ENCODE peak calls at places on chromosomes 6 and 20, in nine cellular contexts. H is CD8-positive, alpha-beta memory T cell; Q is uterus; F is Panc1; I is lower lobe of right lung; G is cardiac muscle cell; J is left lung; C is ovary; B is PC-3. T is an unnamed sample.

GRCh38 chr20:59402697-59403096 is 102.3 kb downstream of the EDN3 start:
- DNase-seq in H (no peak), Q (no peak), F (no peak), I (no peak), G (no peak), J (no peak), C (no peak), B (peak; percentile 20), T (no peak)

GRCh38 chr20:6044102-6044501 is 9.8 kb downstream of the LRRN4 start:
- DNase-seq in H (no peak), Q (no peak), F (no peak), I (no peak), G (no peak), J (no peak), C (no peak), B (no peak), T (no peak)

GRCh38 chr6:17258763-17259162 is 22.4 kb upstream of the RBM24 start:
- DNase-seq in H (no peak), Q (no peak), F (no peak), I (no peak), G (peak; percentile 44), J (no peak), C (no peak), B (no peak), T (no peak)

GRCh38 chr20:45892828-45893500 is 1.8 kb downstream of the CTSA start:
- DNase-seq in H (peak; percentile 37), Q (no peak), F (no peak), I (no peak), G (no peak), J (no peak), C (peak; percentile 52), B (no peak), T (no peak)

GRCh38 chr20:46174469-46175126 is 56.5 kb downstream of the CD40 start:
- DNase-seq in H (peak; percentile 48), Q (peak; percentile 36), F (peak; percentile 10), I (peak; percentile 84), G (peak; percentile 86), J (peak; percentile 65), C (peak; percentile 61), B (peak; percentile 54), T (peak; percentile 84)

GRCh38 chr6:146265051-146265450 is 236.2 kb downstream of the GRM1 start:
- DNase-seq in H (no peak), Q (no peak), F (no peak), I (no peak), G (no peak), J (no peak), C (no peak), B (no peak), T (no peak)

GRCh38 chr6:16729183-16729696 is 32.0 kb downstream of the ATXN1 start:
- DNase-seq in H (no peak), Q (no peak), F (peak; percentile 58), I (no peak), G (no peak), J (no peak), C (no peak), B (peak; percentile 68), T (no peak)

GRCh38 chr6:93419304-93420162 is at the start of gene EPHA7:
- DNase-seq in H (peak; percentile 18), Q (peak; percentile 93), F (peak; percentile 86), I (peak; percentile 89), G (peak; percentile 99), J (peak; percentile 88), C (peak; percentile 96), B (peak; percentile 93), T (peak; percentile 91)

GRCh38 chr6:41598670-41599014 is 39.6 kb upstream of the MDFI start:
- DNase-seq in H (no peak), Q (peak; percentile 11), F (no peak), I (no peak), G (no peak), J (no peak), C (no peak), B (no peak), T (no peak)

GRCh38 chr6:7761047-7761446 is 35.1 kb downstream of the BMP6 start:
- DNase-seq in H (no peak), Q (no peak), F (no peak), I (no peak), G (no peak), J (no peak), C (no peak), B (peak; percentile 75), T (no peak)

GRCh38 chr6:43076928-43077809 is 1.1 kb downstream of the PTK7 start:
- DNase-seq in H (no peak), Q (peak; percentile 47), F (no peak), I (peak; percentile 58), G (peak; percentile 64), J (no peak), C (peak; percentile 55), B (peak; percentile 53), T (no peak)

DNA sequence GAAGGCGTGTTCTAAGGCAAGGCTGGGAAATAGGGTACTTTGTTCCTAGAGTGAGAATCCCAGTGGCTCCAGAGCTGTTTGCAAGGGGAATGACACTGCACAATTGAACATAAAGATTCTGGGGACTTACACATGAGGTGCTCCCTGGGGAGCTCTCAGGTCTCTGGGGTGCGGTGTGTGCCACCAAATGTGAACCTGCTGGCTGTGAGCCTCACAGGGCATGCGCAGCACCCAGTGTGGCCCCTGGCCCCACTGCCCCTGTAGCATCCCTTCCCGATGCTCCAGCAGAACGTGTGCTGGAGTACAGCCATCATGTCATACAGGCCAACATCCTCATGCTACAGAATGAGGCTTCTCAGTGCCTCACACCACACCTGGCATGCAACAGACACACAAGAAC is 68.2 kb downstream of the TOX2 start:
- DNase-seq in H (no peak), Q (no peak), F (no peak), I (no peak), G (no peak), J (no peak), C (no peak), B (no peak), T (no peak)
- H3K4me3 ChIP-seq in H (no peak overlapping the region), Q (no peak overlapping the region), F (no peak overlapping the region), I (no peak overlapping the region), G (no peak overlapping the region), J (no peak overlapping the region), C (no peak overlapping the region), B (no peak overlapping the region), T (no peak overlapping the region)

GRCh38 chr6:22583927-22584326 is 14.6 kb downstream of the HDGFL1 start:
- DNase-seq in H (no peak), Q (no peak), F (no peak), I (no peak), G (no peak), J (no peak), C (no peak), B (no peak), T (no peak)
- H3K9me3 ChIP-seq in H (no peaks in the 10 kb centered on the region), Q (no peaks in the 10 kb centered on the region), F (no peaks in the 10 kb centered on the region), I (no peaks in the 10 kb centered on the region), G (no peaks in the 10 kb centered on the region), J (no peaks in the 10 kb centered on the region), C (no peaks in the 10 kb centered on the region), B (no peaks in the 10 kb centered on the region), T (no peaks in the 10 kb centered on the region)

DNA sequence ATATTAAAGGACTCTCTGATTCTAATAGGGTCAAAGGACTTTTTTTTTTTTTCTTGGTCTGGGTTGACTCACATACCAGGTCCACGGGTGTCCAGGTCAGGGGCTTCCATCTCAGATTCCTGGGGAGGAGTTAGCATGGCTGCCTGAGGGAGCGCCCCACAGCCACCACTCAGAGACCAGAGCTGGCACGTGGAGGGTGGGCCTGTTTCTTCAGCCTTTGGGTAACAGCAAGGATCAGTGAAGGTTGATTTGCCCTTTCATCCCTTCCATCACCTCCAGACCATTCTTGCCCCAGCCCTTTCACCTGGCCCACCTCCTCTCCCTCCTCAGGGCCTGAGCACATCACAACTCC is 5.9 kb upstream of the GPSM3 start:
- DNase-seq in H (no peak), Q (no peak), F (no peak), I (no peak), G (no peak), J (no peak), C (no peak), B (no peak), T (no peak)
- H3K27ac ChIP-seq in H (no peak overlapping the region), Q (no peak overlapping the region), F (peak overlapping the region; percentile 20), I (no peak overlapping the region), G (no peak overlapping the region), J (no peak overlapping the region), C (no peak overlapping the region), B (no peak overlapping the region), T (no peak overlapping the region)

DNA sequence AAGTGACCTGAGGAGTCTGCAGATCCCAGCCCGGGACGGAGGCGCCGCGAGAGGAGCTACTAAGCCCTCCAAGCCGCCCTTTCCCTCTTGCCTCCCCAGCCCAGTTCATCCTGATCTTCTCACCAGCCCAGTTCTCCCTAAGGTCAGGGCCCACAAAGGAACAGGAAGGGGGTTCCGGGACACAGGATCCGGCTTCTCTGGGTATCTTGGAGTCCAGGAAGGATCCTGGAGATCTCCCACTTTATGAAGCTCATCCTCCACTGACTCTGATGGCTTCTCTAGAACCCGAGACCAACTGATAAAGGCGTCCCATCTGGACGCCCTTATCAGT is 36.9 kb upstream of the HLA-C start:
- DNase-seq in H (no peak), Q (no peak), F (no peak), I (no peak), G (no peak), J (no peak), C (no peak), B (no peak), T (no peak)
- H3K4me3 ChIP-seq in H (peak overlapping the region; percentile 57), Q (no peak overlapping the region), F (no peak overlapping the region), I (peak overlapping the region; percentile 65), G (no peak overlapping the region), J (peak overlapping the region; percentile 54), C (no peak overlapping the region), B (no peak overlapping the region), T (peak overlapping the region; percentile 57)

DNA sequence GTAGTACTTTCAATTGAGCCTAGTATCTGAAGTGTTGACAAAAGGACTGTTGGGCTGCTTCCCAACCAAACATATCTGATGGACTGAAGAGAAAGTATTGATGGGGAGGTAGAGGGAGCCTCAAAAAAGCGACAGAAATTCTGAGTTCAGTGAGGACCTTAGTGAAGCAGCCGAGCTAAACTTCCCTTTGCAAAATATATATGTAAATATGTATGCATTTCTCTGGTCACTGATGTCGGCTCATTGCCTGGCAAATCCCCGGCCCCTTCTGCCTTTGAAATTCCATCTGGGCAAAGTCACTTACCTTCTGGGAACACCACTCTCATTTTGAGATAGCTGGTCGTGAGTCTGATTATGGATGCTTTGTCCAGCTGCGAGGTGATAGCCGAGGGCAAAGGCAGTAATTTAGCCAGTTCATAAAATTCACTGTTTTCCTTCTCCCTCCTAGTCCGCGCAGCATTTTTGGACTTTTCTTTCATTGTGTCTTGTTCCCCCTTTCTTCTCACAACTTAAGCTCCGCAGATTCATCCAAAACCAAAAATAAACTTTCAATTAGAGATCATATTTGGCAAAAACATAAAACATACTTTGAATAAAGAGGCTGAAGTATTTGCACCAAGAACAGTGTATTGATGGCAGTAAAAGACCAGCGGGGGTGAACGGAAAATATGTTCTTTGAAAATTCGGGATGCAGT is 1.6 kb downstream of the SIM1 start:
- DNase-seq in H (no peak), Q (no peak), F (no peak), I (no peak), G (no peak), J (no peak), C (no peak), B (no peak), T (no peak)
- H3K9me3 ChIP-seq in H (no peaks in the 10 kb centered on the region), Q (no peaks in the 10 kb centered on the region), F (no peaks in the 10 kb centered on the region), I (no peaks in the 10 kb centered on the region), G (no peaks in the 10 kb centered on the region), J (no peaks in the 10 kb centered on the region), C (no peaks in the 10 kb centered on the region), B (no peaks in the 10 kb centered on the region), T (no peaks in the 10 kb centered on the region)

T was measured in psoas muscle.